ENCODE peak calls at places on chromosomes 11 and 22, in nine cellular contexts. V is spleen; A is stimulated activated CD4-positive, alpha-beta T cell treated with anti-CD3 and anti-CD28 coated beads, Interleukin-1b, Interleukin-23, amount 100 ng/mL, for 24 hours; U is endothelial cell; B is activated CD4-positive, alpha-beta T cell treated with anti-CD3 and anti-CD28 coated beads, Interleukin-2, amount 50 U/mL, for 4 hours; Q is A549; H is neural crest cell; D is EH; J is EL. S is an unnamed sample.

GRCh38 chr11:86592047-86592564 is 80.3 kb downstream of the ME3 start:
- DNase-seq in J (peak; percentile 66), H (no peak), V (no peak), D (peak; percentile 86), U (no peak), Q (no peak), A (no peak), B (no peak), S (no peak)

GRCh38 chr11:111836766-111837165 is 34.6 kb downstream of the ALG9 start:
- DNase-seq in J (peak; percentile 18), A (no peak), D (peak; percentile 29), V (no peak), H (no peak), B (no peak), U (no peak), Q (no peak), S (no peak)

GRCh38 chr11:7667460-7667859 is 5.8 kb downstream of the CYB5R2 start:
- DNase-seq in U (no peak), H (no peak), D (no peak), J (no peak), V (no peak), A (no peak), B (no peak), Q (no peak), S (no peak)

GRCh38 chr11:86484164-86484794 is 109.6 kb downstream of the CCDC81 start:
- DNase-seq in U (no peak), A (no peak), B (no peak), H (no peak), J (peak; percentile 94), Q (peak; percentile 97), D (peak; percentile 98), V (no peak), S (peak; percentile 21)

GRCh38 chr11:82365351-82365750 is 368.3 kb downstream of the FAM181B start:
- DNase-seq in H (no peak), V (no peak), D (no peak), B (no peak), J (no peak), A (no peak), Q (no peak), U (no peak), S (no peak)

GRCh38 chr11:13294771-13295579 is 17.4 kb downstream of the BMAL1 start:
- DNase-seq in D (no peak), A (no peak), Q (no peak), U (no peak), B (no peak), J (no peak), V (no peak), H (no peak), S (peak; percentile 50)

GRCh38 chr11:110165039-110165438 is 71.8 kb downstream of the ZC3H12C start:
- DNase-seq in U (no peak), Q (no peak), D (no peak), J (no peak), B (no peak), V (peak; percentile 35), A (no peak), H (no peak), S (no peak)

GRCh38 chr11:120331301-120331966 is 4.8 kb upstream of the ARHGEF12 start:
- DNase-seq in D (peak; percentile 96), Q (peak; percentile 45), B (no peak), A (no peak), U (no peak), J (peak; percentile 95), H (no peak), V (no peak), S (no peak)

GRCh38 chr11:47348859-47349258 is 3.6 kb downstream of the MYBPC3 start:
- DNase-seq in D (peak; percentile 35), H (peak; percentile 39), J (peak; percentile 40), A (no peak), V (no peak), Q (peak; percentile 63), U (no peak), B (no peak), S (peak; percentile 45)

GRCh38 chr11:30816959-30817880 is 231.1 kb upstream of the MPPED2 start:
- DNase-seq in H (no peak), Q (no peak), J (no peak), D (no peak), B (no peak), A (no peak), V (no peak), U (no peak), S (no peak)

GRCh38 chr22:42375982-42376381 is 56.2 kb downstream of the NFAM1 start:
- DNase-seq in U (no peak), D (no peak), J (no peak), Q (no peak), B (no peak), A (no peak), V (peak; percentile 77), H (no peak), S (no peak)

GRCh38 chr22:44312766-44313165 is at the start of gene SHISAL1:
- DNase-seq in J (peak; percentile 23), Q (no peak), B (no peak), D (peak; percentile 43), U (no peak), V (no peak), A (no peak), H (no peak), S (no peak)

GRCh38 chr11:12110714-12111481 is 508 bp downstream of the MICAL2 start:
- DNase-seq in A (no peak), V (peak; percentile 86), U (peak; percentile 21), J (peak; percentile 37), B (peak; percentile 18), D (peak; percentile 50), Q (no peak), H (no peak), S (peak; percentile 36)

GRCh38 chr22:36872866-36873498 is 12.2 kb downstream of the NCF4 start:
- DNase-seq in D (no peak), U (no peak), B (no peak), H (no peak), A (no peak), J (no peak), Q (no peak), V (no peak), S (no peak)

GRCh38 chr11:46671958-46672315 is 28.5 kb downstream of the ARHGAP1 start:
- DNase-seq in H (no peak), Q (no peak), A (no peak), D (no peak), V (no peak), U (no peak), J (no peak), B (no peak), S (no peak)

GRCh38 chr11:65314501-65315203 is at the start of gene CDC42EP2:
- DNase-seq in D (peak; percentile 88), B (peak; percentile 61), H (peak; percentile 71), A (peak; percentile 62), V (peak; percentile 94), J (peak; percentile 87), Q (peak; percentile 84), U (peak; percentile 91), S (peak; percentile 68)

GRCh38 chr11:72127923-72128322 is 7.6 kb upstream of the FOLR3 start:
- DNase-seq in H (no peak), Q (no peak), V (no peak), U (no peak), A (no peak), J (no peak), D (no peak), B (no peak), S (no peak)

GRCh38 chr11:64859542-64860414 is 15.3 kb upstream of the CDC42BPG start:
- DNase-seq in V (peak; percentile 88), U (no peak), D (no peak), H (no peak), A (no peak), B (no peak), J (no peak), Q (no peak), S (peak; percentile 11)

GRCh38 chr11:93560534-93560933 is 17.3 kb upstream of the SMCO4 start:
- DNase-seq in V (no peak), D (no peak), Q (no peak), J (no peak), H (no peak), A (no peak), B (no peak), U (no peak), S (no peak)

GRCh38 chr11:59669611-59670009 is 773 bp upstream of the PATL1 start:
- DNase-seq in D (peak; percentile 66), H (peak; percentile 12), Q (peak; percentile 21), V (peak; percentile 91), U (peak; percentile 33), J (peak; percentile 67), B (no peak), A (no peak), S (no peak)

GRCh38 chr11:11571893-11572292 is 49.9 kb downstream of the GALNT18 start:
- DNase-seq in J (no peak), B (no peak), H (no peak), A (no peak), Q (no peak), U (no peak), D (no peak), V (no peak), S (no peak)

GRCh38 chr11:95155385-95155784 is 65.7 kb downstream of the ENDOD1 start:
- DNase-seq in A (no peak), J (no peak), V (no peak), D (no peak), Q (no peak), H (no peak), B (no peak), U (no peak), S (no peak)

GRCh38 chr11:35619754-35620640 is 1.7 kb downstream of the FJX1 start:
- DNase-seq in J (peak; percentile 57), B (no peak), A (no peak), D (peak; percentile 34), V (no peak), Q (peak; percentile 18), U (peak; percentile 70), H (peak; percentile 69), S (peak; percentile 52)

GRCh38 chr11:74680035-74680671 is 51.1 kb downstream of the CHRDL2 start:
- DNase-seq in H (no peak), A (no peak), V (peak; percentile 32), Q (no peak), B (no peak), U (no peak), D (no peak), J (no peak), S (no peak)

GRCh38 chr11:73647459-73648100 is 1.2 kb downstream of the PLEKHB1 start:
- DNase-seq in A (peak; percentile 70), D (peak; percentile 83), V (peak; percentile 96), U (peak; percentile 86), B (peak; percentile 92), J (peak; percentile 85), H (peak; percentile 83), Q (peak; percentile 58), S (peak; percentile 89)

GRCh38 chr11:110177057-110177397 is 83.8 kb downstream of the ZC3H12C start:
- DNase-seq in Q (no peak), V (peak; percentile 52), D (no peak), J (no peak), A (no peak), H (no peak), U (no peak), B (no peak), S (no peak)

GRCh38 chr11:65381721-65382035 is 768 bp downstream of the SLC25A45 start:
- DNase-seq in Q (no peak), B (no peak), H (no peak), U (no peak), V (no peak), D (peak; percentile 87), A (no peak), J (peak; percentile 57), S (peak; percentile 54)

GRCh38 chr11:2521081-2521480 is 76.3 kb downstream of the KCNQ1 start:
- DNase-seq in D (no peak), U (peak; percentile 1), A (no peak), B (no peak), V (peak; percentile 45), H (no peak), Q (no peak), J (no peak), S (no peak)

GRCh38 chr11:1084561-1085439 is 10.1 kb downstream of the MUC2 start:
- DNase-seq in U (no peak), J (no peak), B (no peak), D (no peak), H (no peak), A (no peak), V (peak; percentile 76), Q (no peak), S (no peak)

GRCh38 chr11:104091281-104092071 is 55.0 kb downstream of the DDI1 start:
- DNase-seq in U (no peak), Q (no peak), H (no peak), J (no peak), V (no peak), A (no peak), B (no peak), D (no peak), S (peak; percentile 11)

GRCh38 chr11:12674936-12675696 is 895 bp downstream of the TEAD1 start:
- DNase-seq in D (peak; percentile 52), H (no peak), V (no peak), Q (no peak), J (peak; percentile 45), A (no peak), B (no peak), U (peak; percentile 28), S (peak; percentile 68)